ENCODE peak calls at places on chromosomes 13 and 19, in five cellular contexts. Z is activated T-cell treated with anti-CD3 and anti-CD28 coated beads, Interleukin-2, amount 50 U/mL, for 24 hours; S is activated CD4-positive, alpha-beta T cell treated with anti-CD3 and anti-CD28 coated beads for 24 hours; L is left cardiac atrium; T is CD4-positive, alpha-beta T cell. B is an unnamed sample.

GRCh38 chr13:27300941-27301586 is 30.4 kb downstream of the RASL11A start:
- DNase-seq in Z (no peak), S (no peak), L (no peak), T (no peak), B (no peak)

GRCh38 chr13:31090921-31091624 is 70.6 kb downstream of the HSPH1 start:
- DNase-seq in Z (no peak), S (no peak), L (peak), T (no peak), B (no peak)

GRCh38 chr19:54231077-54231931 is 8.5 kb upstream of the LILRB3 start:
- DNase-seq in Z (peak), S (peak), L (peak), T (peak), B (peak)

GRCh38 chr13:39201075-39201630 is 162.9 kb downstream of the NHLRC3 start:
- DNase-seq in Z (no peak), S (no peak), L (peak), T (no peak), B (no peak)

GRCh38 chr19:3210347-3211017 is 14.0 kb upstream of the CELF5 start:
- DNase-seq in Z (peak), S (peak), L (peak), T (peak), B (peak)

GRCh38 chr13:99398071-99398470 is 90.9 kb upstream of the GPR183 start:
- DNase-seq in Z (peak), S (no peak), L (no peak), T (no peak), B (no peak)

GRCh38 chr13:19864018-19864338 is 529 bp upstream of the ZMYM5 start:
- DNase-seq in Z (peak), S (peak), L (peak), T (peak), B (peak)

GRCh38 chr19:39372047-39372802 is 18.7 kb downstream of the PAF1 start:
- DNase-seq in Z (no peak), S (no peak), L (peak), T (no peak), B (no peak)

GRCh38 chr13:111047326-111047725 is 67.8 kb upstream of the ARHGEF7 start:
- DNase-seq in Z (no peak), S (no peak), L (no peak), T (no peak), B (no peak)

GRCh38 chr19:14437578-14438140 is 4.6 kb downstream of the PKN1 start:
- DNase-seq in Z (no peak), S (no peak), L (no peak), T (no peak), B (no peak)

GRCh38 chr13:113853518-113854237 is 10.2 kb downstream of the GAS6 start:
- DNase-seq in Z (peak), S (no peak), L (no peak), T (no peak), B (no peak)

GRCh38 chr19:30857388-30857787 is 485.2 kb downstream of the ZNF536 start:
- DNase-seq in Z (no peak), S (no peak), L (no peak), T (no peak), B (no peak)

GRCh38 chr19:45768644-45769053 is 403 bp downstream of the SIX5 start:
- DNase-seq in Z (no peak), S (no peak), L (no peak), T (no peak), B (peak)